ENCODE peak calls at places on chromosomes 16 and 17, in six cellular contexts. Q is adrenal gland, T is ovary, A is prostate gland, M is esophagus muscularis mucosa, I is IMR-90. O is an unnamed sample. For H3K9me3 and H3K27me3, the result is how much of the 10 kb centered on the place peaks cover.

GRCh38 chr16:15502041-15502725 is 67.8 kb downstream of the BMERB1 start:
- DNase-seq in Q (no peak), I (peak), A (no peak), T (no peak), M (no peak), O (no peak)

GRCh38 chr17:58270476-58271290 is 10.1 kb downstream of the MPO start:
- DNase-seq in T (no peak), A (no peak), M (no peak), Q (no peak), I (no peak), O (no peak)

GRCh38 chr16:30090607-30091332 is 954 bp downstream of the TBX6 start:
- DNase-seq in I (no peak), M (no peak), Q (no peak), A (no peak), T (no peak), O (no peak)

GRCh38 chr16:80027007-80027965 is 426.7 kb upstream of the MAF start:
- DNase-seq in I (peak), Q (peak), A (peak), M (no peak), T (peak), O (peak)

GRCh38 chr16:5011637-5012036 is 22.1 kb downstream of the NAGPA start:
- DNase-seq in Q (no peak), A (no peak), T (no peak), I (no peak), M (no peak), O (no peak)

GRCh38 chr16:57665541-57665940 is 2.6 kb upstream of the ADGRG3 start:
- DNase-seq in I (no peak), A (no peak), Q (no peak), M (no peak), T (no peak), O (no peak)

GRCh38 chr16:74601131-74601871 is 5.6 kb downstream of the GLG1 start:
- DNase-seq in A (no peak), T (no peak), Q (no peak), M (no peak), I (no peak), O (no peak)

GRCh38 chr17:44759096-44759915 is 518 bp downstream of the ADAM11 start:
- DNase-seq in A (no peak), M (no peak), Q (no peak), I (no peak), T (no peak), O (no peak)

DNA sequence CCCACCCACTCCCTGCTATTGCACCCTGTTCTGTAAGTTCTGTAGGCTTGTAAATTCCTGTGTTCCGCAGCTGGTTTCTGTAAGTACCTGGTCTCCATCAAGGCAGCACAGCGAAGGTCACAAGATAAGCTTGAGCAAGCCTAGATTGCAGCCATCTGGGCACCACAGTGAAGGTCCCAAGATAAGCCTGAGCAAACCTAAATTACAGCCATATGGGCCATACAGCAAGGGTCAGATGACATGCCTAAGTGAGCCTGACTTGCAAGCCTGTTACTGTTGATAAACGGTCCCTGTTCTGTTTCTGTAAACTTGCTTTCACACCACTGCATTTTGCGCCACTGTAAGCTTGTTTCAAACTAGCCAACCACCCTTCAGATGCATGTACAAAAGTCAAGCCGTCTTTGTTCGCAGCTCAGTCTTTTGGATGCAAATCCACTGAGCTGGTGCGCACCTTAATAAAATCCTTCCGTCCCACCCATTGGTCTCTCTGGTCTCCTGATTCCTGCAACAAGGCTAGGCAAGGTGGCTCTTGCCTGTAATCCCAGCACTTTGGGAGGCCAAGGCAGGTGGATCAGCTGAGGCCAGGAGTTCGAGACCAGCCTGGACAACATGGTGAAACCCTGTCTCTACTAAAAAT is 42.6 kb upstream of the ATF7IP2 start:
- DNase-seq in A (no peak), T (no peak), Q (no peak), I (no peak), M (no peak), O (no peak)
- H3K9me3 ChIP-seq in A (under half), T (under half), Q (under half), I (under half), M (under half), O (under half)

GRCh38 chr17:21253646-21254441 is 634 bp upstream of the NATD1 start:
- DNase-seq in T (no peak), Q (no peak), I (no peak), A (no peak), M (no peak), O (no peak)
- TF ChIP-seq POLR2A in T (no peak), Q (no peak), I (no peak), A (no peak), M (no peak), O (no peak)

GRCh38 chr17:73506470-73507435 is 137.5 kb downstream of the SDK2 start:
- DNase-seq in M (no peak), A (no peak), T (no peak), I (no peak), Q (no peak), O (no peak)
- H3K27me3 ChIP-seq in M (under half), A (under half), T (under half), I (under half), Q (under half), O (under half)

GRCh38 chr16:64791756-64792155 is 330.1 kb downstream of the CDH11 start:
- DNase-seq in M (no peak), I (peak), A (no peak), T (no peak), Q (no peak), O (no peak)
- H3K9me3 ChIP-seq in M (under half), I (under half), A (under half), T (under half), Q (under half), O (under half)

GRCh38 chr16:19685176-19685575 is 32.9 kb downstream of the KNOP1 start:
- DNase-seq in M (no peak), Q (no peak), A (no peak), I (no peak), T (no peak), O (no peak)
- TF ChIP-seq POLR2A in M (no peak), Q (no peak), A (no peak), I (no peak), T (no peak), O (no peak)

GRCh38 chr16:1283296-1283695 is 26.1 kb upstream of the UBE2I start:
- DNase-seq in M (no peak), Q (no peak), I (no peak), A (no peak), T (no peak), O (no peak)

GRCh38 chr16:1285669-1286491 is 23.6 kb upstream of the UBE2I start:
- DNase-seq in T (no peak), I (no peak), M (no peak), A (no peak), Q (no peak), O (no peak)

GRCh38 chr16:1286492-1287094 is 22.8 kb upstream of the UBE2I start:
- DNase-seq in T (no peak), M (no peak), Q (no peak), I (no peak), A (no peak), O (no peak)

GRCh38 chr16:1282275-1282995 is 26.6 kb downstream of the TPSD1 start:
- DNase-seq in Q (no peak), A (no peak), I (no peak), T (no peak), M (no peak), O (no peak)

GRCh38 chr16:1283996-1284592 is 25.3 kb upstream of the UBE2I start:
- DNase-seq in I (no peak), Q (no peak), T (no peak), M (no peak), A (no peak), O (no peak)
- H3K27me3 ChIP-seq in I (half or more), Q (under half), T (under half), M (under half), A (under half), O (under half)

GRCh38 chr17:69744512-69745098 is 330.1 kb downstream of the MAP2K6 start:
- DNase-seq in Q (no peak), T (peak), A (no peak), M (no peak), I (no peak), O (no peak)
- H3K9me3 ChIP-seq in Q (under half), T (under half), A (under half), M (under half), I (under half), O (under half)

O was measured in right lobe of liver.